ENCODE peak calls at places on chromosome X, in seven cellular contexts. One of them, this sample, is unnamed. For H3K4me1, the result is how much of the 10 kb centered on the place peaks cover.

GRCh38 chrX:117957128-117957527 is 159.5 kb downstream of the KLHL13 start:
- DNase-seq in vagina: no peak
- DNase-seq in upper lobe of left lung: no peak
- DNase-seq in K562: no peak
- DNase-seq in Panc1: no peak
- DNase-seq in HCT116: no peak
- DNase-seq in GM12878: no peak
- DNase-seq in this sample: no peak

GRCh38 chrX:127389900-127390299 is 570.4 kb downstream of the PRR32 start:
- DNase-seq in vagina: no peak
- DNase-seq in upper lobe of left lung: no peak
- DNase-seq in K562: no peak
- DNase-seq in Panc1: no peak
- DNase-seq in HCT116: no peak
- DNase-seq in GM12878: no peak
- DNase-seq in this sample: no peak

GRCh38 chrX:108732630-108733321 is 3.6 kb downstream of the IRS4 start:
- DNase-seq in vagina: no peak
- DNase-seq in upper lobe of left lung: no peak
- DNase-seq in K562: no peak
- DNase-seq in Panc1: no peak
- DNase-seq in HCT116: no peak
- DNase-seq in GM12878: no peak
- DNase-seq in this sample: peak

GRCh38 chrX:7926501-7926900 is 712 bp downstream of the PNPLA4 start:
- DNase-seq in vagina: no peak
- DNase-seq in upper lobe of left lung: no peak
- DNase-seq in K562: no peak
- DNase-seq in Panc1: no peak
- DNase-seq in HCT116: no peak
- DNase-seq in GM12878: no peak
- DNase-seq in this sample: no peak

GRCh38 chrX:107628662-107629532 is 587 bp downstream of the PRPS1 start:
- DNase-seq in vagina: no peak
- DNase-seq in upper lobe of left lung: no peak
- DNase-seq in K562: peak
- DNase-seq in Panc1: peak
- DNase-seq in HCT116: no peak
- DNase-seq in GM12878: no peak
- DNase-seq in this sample: peak

GRCh38 chrX:150060406-150060805 is 122.1 kb upstream of the EOLA2 start:
- DNase-seq in vagina: no peak
- DNase-seq in upper lobe of left lung: no peak
- DNase-seq in K562: no peak
- DNase-seq in Panc1: no peak
- DNase-seq in HCT116: no peak
- DNase-seq in GM12878: no peak
- DNase-seq in this sample: no peak

GRCh38 chrX:69032601-69033000 is 132.7 kb downstream of the PJA1 start:
- DNase-seq in vagina: peak
- DNase-seq in upper lobe of left lung: no peak
- DNase-seq in K562: no peak
- DNase-seq in Panc1: no peak
- DNase-seq in HCT116: peak
- DNase-seq in GM12878: no peak
- DNase-seq in this sample: no peak

GRCh38 chrX:111490683-111491082 is 20.8 kb upstream of the SERTM2 start:
- DNase-seq in vagina: no peak
- DNase-seq in upper lobe of left lung: no peak
- DNase-seq in K562: no peak
- DNase-seq in Panc1: no peak
- DNase-seq in HCT116: no peak
- DNase-seq in GM12878: no peak
- DNase-seq in this sample: no peak

GRCh38 chrX:120302434-120302833 is 8.8 kb downstream of the TMEM255A start:
- DNase-seq in vagina: no peak
- DNase-seq in upper lobe of left lung: no peak
- DNase-seq in K562: no peak
- DNase-seq in Panc1: no peak
- DNase-seq in HCT116: no peak
- DNase-seq in GM12878: peak
- DNase-seq in this sample: peak

GRCh38 chrX:16175329-16175728 is 8.0 kb downstream of the MAGEB17 start:
- DNase-seq in vagina: no peak
- DNase-seq in upper lobe of left lung: no peak
- DNase-seq in K562: no peak
- DNase-seq in Panc1: no peak
- DNase-seq in HCT116: no peak
- DNase-seq in GM12878: no peak
- DNase-seq in this sample: no peak

GRCh38 chrX:110851780-110852179 is 56.2 kb upstream of the CHRDL1 start:
- DNase-seq in vagina: no peak
- DNase-seq in upper lobe of left lung: no peak
- DNase-seq in K562: no peak
- DNase-seq in Panc1: no peak
- DNase-seq in HCT116: no peak
- DNase-seq in GM12878: no peak
- DNase-seq in this sample: no peak

DNA sequence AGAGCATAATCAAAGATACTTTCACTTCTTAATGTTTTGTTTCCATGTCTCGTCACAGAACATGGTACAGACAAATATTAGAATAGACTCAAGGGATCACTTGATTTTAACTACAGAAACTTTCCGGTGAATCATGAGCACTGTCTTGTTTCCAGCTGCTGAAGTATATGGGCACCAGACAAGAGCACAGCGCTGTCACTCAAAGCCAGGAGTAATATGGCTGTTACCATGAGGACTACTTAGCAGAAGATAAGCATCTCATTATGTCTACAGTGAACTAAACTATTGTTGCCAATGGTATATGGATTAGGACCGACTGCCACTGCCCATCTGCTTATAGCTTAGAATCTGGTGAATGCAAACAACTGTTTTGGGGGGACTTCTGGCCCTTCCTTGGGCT is 34.3 kb downstream of the MECP2 start:
- DNase-seq in vagina: no peak
- DNase-seq in upper lobe of left lung: no peak
- DNase-seq in K562: no peak
- DNase-seq in Panc1: no peak
- DNase-seq in HCT116: no peak
- DNase-seq in GM12878: no peak
- DNase-seq in this sample: no peak
- H3K4me1 ChIP-seq in vagina: half or more
- H3K4me1 ChIP-seq in upper lobe of left lung: under half
- H3K4me1 ChIP-seq in K562: under half
- H3K4me1 ChIP-seq in Panc1: under half
- H3K4me1 ChIP-seq in HCT116: under half
- H3K4me1 ChIP-seq in GM12878: under half
- H3K4me1 ChIP-seq in this sample: under half

GRCh38 chrX:40172169-40172979 is 74.6 kb upstream of the BCOR start:
- DNase-seq in vagina: no peak
- DNase-seq in upper lobe of left lung: peak
- DNase-seq in K562: peak
- DNase-seq in Panc1: no peak
- DNase-seq in HCT116: no peak
- DNase-seq in GM12878: no peak
- DNase-seq in this sample: peak
- TF ChIP-seq POLR2AphosphoS5 in vagina: peak
- TF ChIP-seq POLR2AphosphoS5 in upper lobe of left lung: peak
- TF ChIP-seq POLR2AphosphoS5 in K562: peak
- TF ChIP-seq POLR2AphosphoS5 in Panc1: peak
- TF ChIP-seq POLR2AphosphoS5 in HCT116: no peak
- TF ChIP-seq POLR2AphosphoS5 in GM12878: no peak
- TF ChIP-seq POLR2AphosphoS5 in this sample: peak

DNA sequence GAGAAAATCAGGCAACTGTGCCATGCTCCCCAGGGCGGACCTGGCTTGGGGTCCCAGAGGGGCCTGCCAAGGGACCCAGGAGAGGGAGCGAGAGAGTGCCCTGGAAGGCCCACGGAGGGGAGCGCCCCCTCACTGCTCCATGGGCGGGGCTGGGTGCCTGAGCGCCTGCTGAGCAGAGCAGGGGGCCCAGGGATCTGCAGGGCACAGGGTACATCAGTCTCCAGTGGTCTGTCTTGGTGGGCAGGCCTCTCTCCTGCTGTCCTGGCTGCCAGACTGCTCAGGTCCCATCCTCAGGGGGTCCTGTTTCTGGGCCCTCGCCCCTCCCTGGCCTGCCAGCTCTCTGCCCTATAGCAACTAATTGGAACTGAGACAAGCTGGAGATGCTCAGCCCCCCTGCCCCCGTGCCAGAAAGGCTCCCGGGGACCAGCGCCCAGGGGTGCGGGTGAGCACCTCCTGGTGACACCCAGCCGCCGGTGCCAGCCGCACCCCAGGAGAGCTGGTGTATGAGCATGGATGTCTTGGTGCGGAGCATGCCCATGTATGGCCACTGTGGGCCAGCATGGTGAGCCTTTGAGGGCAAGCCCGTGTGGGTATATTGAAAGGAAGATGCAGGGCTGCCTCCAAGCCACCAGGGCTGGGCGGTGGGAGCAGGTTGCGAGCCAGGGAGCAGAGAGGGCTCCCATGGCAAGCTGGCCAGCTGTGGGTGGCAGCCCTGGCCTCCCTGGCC is 1.3 kb downstream of the BGN start:
- DNase-seq in vagina: no peak
- DNase-seq in upper lobe of left lung: peak
- DNase-seq in K562: no peak
- DNase-seq in Panc1: no peak
- DNase-seq in HCT116: no peak
- DNase-seq in GM12878: no peak
- DNase-seq in this sample: no peak
- H3K4me1 ChIP-seq in vagina: half or more
- H3K4me1 ChIP-seq in upper lobe of left lung: under half
- H3K4me1 ChIP-seq in K562: under half
- H3K4me1 ChIP-seq in Panc1: under half
- H3K4me1 ChIP-seq in HCT116: under half
- H3K4me1 ChIP-seq in GM12878: under half
- H3K4me1 ChIP-seq in this sample: under half

DNA sequence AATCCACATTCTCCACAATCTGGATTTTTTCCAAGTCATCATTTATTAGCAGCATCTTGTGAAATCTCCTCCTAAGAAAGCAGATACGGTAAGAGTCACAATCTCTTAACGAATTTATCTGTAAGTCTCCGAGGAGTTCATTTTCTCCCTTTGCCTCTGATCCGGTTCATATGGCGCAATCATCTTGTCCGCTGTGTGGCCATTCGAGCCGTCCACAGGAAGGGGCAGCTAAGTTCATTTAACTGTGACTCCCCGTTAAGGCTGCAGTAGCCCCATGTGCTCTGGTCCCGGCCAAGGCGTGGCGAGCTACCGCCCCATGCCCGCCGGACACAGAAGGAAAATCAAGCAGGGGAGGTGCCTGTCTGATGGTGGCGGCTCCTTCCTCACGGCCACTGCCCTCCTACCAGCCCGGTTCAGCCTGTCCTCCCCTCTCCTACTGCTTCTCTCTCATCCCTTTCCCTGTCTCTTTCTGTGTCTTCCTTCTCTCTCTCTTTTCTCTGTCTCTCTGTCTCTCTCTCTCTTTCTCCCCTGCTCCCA is 279.0 kb downstream of the ASMT start:
- DNase-seq in vagina: no peak
- DNase-seq in upper lobe of left lung: no peak
- DNase-seq in K562: no peak
- DNase-seq in Panc1: no peak
- DNase-seq in HCT116: no peak
- DNase-seq in GM12878: no peak
- DNase-seq in this sample: no peak
- TF ChIP-seq POLR2AphosphoS5 in vagina: no peak
- TF ChIP-seq POLR2AphosphoS5 in upper lobe of left lung: no peak
- TF ChIP-seq POLR2AphosphoS5 in K562: no peak
- TF ChIP-seq POLR2AphosphoS5 in Panc1: no peak
- TF ChIP-seq POLR2AphosphoS5 in HCT116: no peak
- TF ChIP-seq POLR2AphosphoS5 in GM12878: no peak
- TF ChIP-seq POLR2AphosphoS5 in this sample: no peak